ENCODE peak calls at places on chromosomes 4 and X, in four cellular contexts. One of them, this sample, is unnamed.

GRCh38 chr4:86554641-86555040 is 39.5 kb upstream of the PTPN13 start:
- DNase-seq in HepG2: no peak
- DNase-seq in A549: no peak
- DNase-seq in K562: no peak
- DNase-seq in this sample: no peak

GRCh38 chr4:6873792-6874461 is 35.7 kb upstream of the TBC1D14 start:
- DNase-seq in A549: peak; percentile 65
- DNase-seq in K562: peak; percentile 64
- DNase-seq in HepG2: peak; percentile 41
- DNase-seq in this sample: no peak

GRCh38 chr4:900721-901120 is 31.4 kb downstream of the GAK start:
- DNase-seq in A549: no peak
- DNase-seq in HepG2: no peak
- DNase-seq in K562: no peak
- DNase-seq in this sample: no peak

GRCh38 chr4:52015366-52015765 is 4.8 kb downstream of the LRRC66 start:
- DNase-seq in A549: no peak
- DNase-seq in K562: no peak
- DNase-seq in HepG2: peak; percentile 58
- DNase-seq in this sample: no peak

GRCh38 chr4:8227201-8227770 is 28.2 kb downstream of the SH3TC1 start:
- DNase-seq in K562: no peak
- DNase-seq in HepG2: no peak
- DNase-seq in A549: no peak
- DNase-seq in this sample: no peak

GRCh38 chr4:170047774-170048354 is 21.7 kb upstream of the MFAP3L start:
- DNase-seq in K562: peak; percentile 23
- DNase-seq in A549: peak; percentile 64
- DNase-seq in HepG2: peak; percentile 53
- DNase-seq in this sample: no peak

GRCh38 chrX:29661290-29661689 is 554.1 kb upstream of the MAGEB2 start:
- DNase-seq in HepG2: no peak
- DNase-seq in A549: peak; percentile 9
- DNase-seq in K562: no peak
- DNase-seq in this sample: no peak

GRCh38 chr4:103085555-103086196 is 9.1 kb upstream of the SLC9B2 start:
- DNase-seq in HepG2: no peak
- DNase-seq in A549: no peak
- DNase-seq in K562: no peak
- DNase-seq in this sample: no peak

GRCh38 chr4:150948710-150949109 is 66.4 kb downstream of the LRBA start:
- DNase-seq in A549: no peak
- DNase-seq in HepG2: no peak
- DNase-seq in K562: no peak
- DNase-seq in this sample: no peak

GRCh38 chr4:96767815-96768480 is 928.1 kb downstream of the PDHA2 start:
- DNase-seq in HepG2: no peak
- DNase-seq in A549: no peak
- DNase-seq in K562: no peak
- DNase-seq in this sample: no peak

GRCh38 chr4:17168571-17168970 is 270.1 kb upstream of the LDB2 start:
- DNase-seq in A549: no peak
- DNase-seq in K562: no peak
- DNase-seq in HepG2: no peak
- DNase-seq in this sample: no peak
- TF ChIP-seq JUN in A549: no peak
- TF ChIP-seq JUN in K562: no peak
- TF ChIP-seq JUN in HepG2: no peak
- TF ChIP-seq JUN in this sample: no peak

DNA sequence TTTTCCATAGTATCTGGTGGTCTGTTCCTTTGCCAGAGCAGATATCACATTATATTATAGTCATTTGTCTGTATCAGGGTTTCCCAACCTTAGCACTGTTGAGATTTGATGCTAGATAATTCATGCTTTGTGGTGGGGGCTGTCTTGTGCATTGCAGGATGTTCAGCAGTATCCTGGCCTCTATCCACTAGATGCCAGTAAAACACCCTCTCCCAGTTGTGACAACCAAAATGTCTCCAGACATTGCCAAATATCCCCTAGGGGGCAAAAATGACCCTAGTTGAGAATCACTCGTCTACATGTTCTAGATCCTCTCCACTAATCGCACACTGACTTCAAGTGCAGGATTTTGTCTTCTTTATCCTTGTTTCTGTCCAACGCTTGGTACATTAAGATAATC is 160.8 kb downstream of the FANCB start:
- DNase-seq in A549: no peak
- DNase-seq in HepG2: peak; percentile 1
- DNase-seq in K562: no peak
- DNase-seq in this sample: no peak
- TF ChIP-seq CEBPB in A549: no peak
- TF ChIP-seq CEBPB in HepG2: no peak
- TF ChIP-seq CEBPB in K562: no peak
- TF ChIP-seq CEBPB in this sample: no peak

GRCh38 chr4:139176299-139177048 is 544 bp downstream of the ELF2 start:
- DNase-seq in K562: peak; percentile 78
- DNase-seq in A549: peak; percentile 70
- DNase-seq in HepG2: peak; percentile 83
- DNase-seq in this sample: peak; percentile 89
- TF ChIP-seq RFX5 in K562: no peak
- TF ChIP-seq RFX5 in A549: no peak
- TF ChIP-seq RFX5 in HepG2: no peak
- TF ChIP-seq RFX5 in this sample: no peak

GRCh38 chrX:21481761-21482160 is 107.5 kb downstream of the CNKSR2 start:
- DNase-seq in K562: no peak
- DNase-seq in A549: no peak
- DNase-seq in HepG2: no peak
- DNase-seq in this sample: no peak

GRCh38 chrX:21479695-21480280 is 105.6 kb downstream of the CNKSR2 start:
- DNase-seq in A549: peak; percentile 67
- DNase-seq in HepG2: peak; percentile 48
- DNase-seq in K562: no peak
- DNase-seq in this sample: no peak
- TF ChIP-seq JUN in A549: no peak
- TF ChIP-seq JUN in HepG2: no peak
- TF ChIP-seq JUN in K562: no peak
- TF ChIP-seq JUN in this sample: no peak

This sample was measured in H1.